ENCODE peak calls at places on chromosomes 2 and 18, in four cellular contexts. One of them, this sample, is unnamed.

GRCh38 chr2:231597014-231597611 is 4.4 kb downstream of the TEX44 start:
- DNase-seq in stimulated activated CD4-positive, alpha-beta T cell treated with anti-CD3 and anti-CD28 coated beads, Interleukin-15, amount 100 ng/mL, for 1 hour: no peak
- DNase-seq in left lung: no peak
- DNase-seq in MCF 10A: no peak
- DNase-seq in this sample: peak

GRCh38 chr18:62037989-62038778 is 145.4 kb upstream of the RNF152 start:
- DNase-seq in stimulated activated CD4-positive, alpha-beta T cell treated with anti-CD3 and anti-CD28 coated beads, Interleukin-15, amount 100 ng/mL, for 1 hour: no peak
- DNase-seq in left lung: no peak
- DNase-seq in MCF 10A: no peak
- DNase-seq in this sample: peak

GRCh38 chr2:234495801-234496441 is 960 bp downstream of the ARL4C start:
- DNase-seq in stimulated activated CD4-positive, alpha-beta T cell treated with anti-CD3 and anti-CD28 coated beads, Interleukin-15, amount 100 ng/mL, for 1 hour: no peak
- DNase-seq in left lung: peak
- DNase-seq in MCF 10A: peak
- DNase-seq in this sample: peak

GRCh38 chr2:5230879-5231278 is 461.3 kb upstream of the SOX11 start:
- DNase-seq in stimulated activated CD4-positive, alpha-beta T cell treated with anti-CD3 and anti-CD28 coated beads, Interleukin-15, amount 100 ng/mL, for 1 hour: no peak
- DNase-seq in left lung: no peak
- DNase-seq in MCF 10A: no peak
- DNase-seq in this sample: no peak

GRCh38 chr2:2734308-2734707 is 403.2 kb upstream of the MYT1L start:
- DNase-seq in stimulated activated CD4-positive, alpha-beta T cell treated with anti-CD3 and anti-CD28 coated beads, Interleukin-15, amount 100 ng/mL, for 1 hour: no peak
- DNase-seq in left lung: no peak
- DNase-seq in MCF 10A: no peak
- DNase-seq in this sample: no peak

GRCh38 chr2:151289972-151290335 is 486 bp upstream of the NMI start:
- DNase-seq in stimulated activated CD4-positive, alpha-beta T cell treated with anti-CD3 and anti-CD28 coated beads, Interleukin-15, amount 100 ng/mL, for 1 hour: no peak
- DNase-seq in left lung: no peak
- DNase-seq in MCF 10A: peak
- DNase-seq in this sample: no peak

GRCh38 chr2:157032019-157032418 is 225.5 kb upstream of the GALNT5 start:
- DNase-seq in stimulated activated CD4-positive, alpha-beta T cell treated with anti-CD3 and anti-CD28 coated beads, Interleukin-15, amount 100 ng/mL, for 1 hour: no peak
- DNase-seq in left lung: no peak
- DNase-seq in MCF 10A: peak
- DNase-seq in this sample: no peak

GRCh38 chr2:241009601-241010530 is 11.4 kb downstream of the SNED1 start:
- DNase-seq in stimulated activated CD4-positive, alpha-beta T cell treated with anti-CD3 and anti-CD28 coated beads, Interleukin-15, amount 100 ng/mL, for 1 hour: no peak
- DNase-seq in left lung: no peak
- DNase-seq in MCF 10A: peak
- DNase-seq in this sample: peak

GRCh38 chr2:71928734-71929481 is 218.8 kb downstream of the CYP26B1 start:
- DNase-seq in stimulated activated CD4-positive, alpha-beta T cell treated with anti-CD3 and anti-CD28 coated beads, Interleukin-15, amount 100 ng/mL, for 1 hour: no peak
- DNase-seq in left lung: no peak
- DNase-seq in MCF 10A: no peak
- DNase-seq in this sample: no peak

GRCh38 chr2:127220807-127221527 is 868 bp upstream of the CYP27C1 start:
- DNase-seq in stimulated activated CD4-positive, alpha-beta T cell treated with anti-CD3 and anti-CD28 coated beads, Interleukin-15, amount 100 ng/mL, for 1 hour: no peak
- DNase-seq in left lung: no peak
- DNase-seq in MCF 10A: no peak
- DNase-seq in this sample: no peak

GRCh38 chr2:179410552-179411356 is 146.1 kb upstream of the SESTD1 start:
- DNase-seq in stimulated activated CD4-positive, alpha-beta T cell treated with anti-CD3 and anti-CD28 coated beads, Interleukin-15, amount 100 ng/mL, for 1 hour: no peak
- DNase-seq in left lung: no peak
- DNase-seq in MCF 10A: peak
- DNase-seq in this sample: peak